ENCODE peak calls at places on chromosomes 7 and 10, in seven cellular contexts. One of them, this sample, is unnamed.

GRCh38 chr10:126334272-126334671 is 54.0 kb downstream of the ADAM12 start:
- DNase-seq in NT2/D1: no peak
- DNase-seq in GM23338: no peak
- DNase-seq in IMR-90: peak
- DNase-seq in CD8-positive, alpha-beta memory T cell: no peak
- DNase-seq in fibroblast of the aortic adventitia: no peak
- DNase-seq in uterus: no peak
- DNase-seq in this sample: no peak

GRCh38 chr7:125136755-125137547 is 207.3 kb upstream of the POT1 start:
- DNase-seq in NT2/D1: no peak
- DNase-seq in GM23338: no peak
- DNase-seq in IMR-90: peak
- DNase-seq in CD8-positive, alpha-beta memory T cell: no peak
- DNase-seq in fibroblast of the aortic adventitia: peak
- DNase-seq in uterus: no peak
- DNase-seq in this sample: peak

GRCh38 chr10:114239117-114239993 is at the start of gene VWA2:
- DNase-seq in NT2/D1: peak
- DNase-seq in GM23338: peak
- DNase-seq in IMR-90: no peak
- DNase-seq in CD8-positive, alpha-beta memory T cell: no peak
- DNase-seq in fibroblast of the aortic adventitia: no peak
- DNase-seq in uterus: no peak
- DNase-seq in this sample: no peak

GRCh38 chr10:19767876-19768275 is 48.4 kb upstream of the PLXDC2 start:
- DNase-seq in NT2/D1: peak
- DNase-seq in GM23338: peak
- DNase-seq in IMR-90: no peak
- DNase-seq in CD8-positive, alpha-beta memory T cell: no peak
- DNase-seq in fibroblast of the aortic adventitia: no peak
- DNase-seq in uterus: no peak
- DNase-seq in this sample: no peak

GRCh38 chr10:112759519-112759918 is 190.5 kb upstream of the TCF7L2 start:
- DNase-seq in NT2/D1: no peak
- DNase-seq in GM23338: no peak
- DNase-seq in IMR-90: no peak
- DNase-seq in CD8-positive, alpha-beta memory T cell: no peak
- DNase-seq in fibroblast of the aortic adventitia: no peak
- DNase-seq in uterus: no peak
- DNase-seq in this sample: no peak

GRCh38 chr7:33750177-33750576 is 155.2 kb upstream of the BMPER start:
- DNase-seq in NT2/D1: no peak
- DNase-seq in GM23338: no peak
- DNase-seq in IMR-90: peak
- DNase-seq in CD8-positive, alpha-beta memory T cell: no peak
- DNase-seq in fibroblast of the aortic adventitia: peak
- DNase-seq in uterus: no peak
- DNase-seq in this sample: peak

GRCh38 chr7:136956232-136956631 is 87.8 kb downstream of the CHRM2 start:
- DNase-seq in NT2/D1: no peak
- DNase-seq in GM23338: no peak
- DNase-seq in IMR-90: peak
- DNase-seq in CD8-positive, alpha-beta memory T cell: no peak
- DNase-seq in fibroblast of the aortic adventitia: peak
- DNase-seq in uterus: no peak
- DNase-seq in this sample: peak

GRCh38 chr7:98922392-98923107 is 44.2 kb downstream of the TRRAP start:
- DNase-seq in NT2/D1: no peak
- DNase-seq in GM23338: no peak
- DNase-seq in IMR-90: peak
- DNase-seq in CD8-positive, alpha-beta memory T cell: no peak
- DNase-seq in fibroblast of the aortic adventitia: peak
- DNase-seq in uterus: peak
- DNase-seq in this sample: peak

GRCh38 chr10:74705361-74705980 is 120.9 kb upstream of the KAT6B start:
- DNase-seq in NT2/D1: no peak
- DNase-seq in GM23338: no peak
- DNase-seq in IMR-90: no peak
- DNase-seq in CD8-positive, alpha-beta memory T cell: no peak
- DNase-seq in fibroblast of the aortic adventitia: no peak
- DNase-seq in uterus: no peak
- DNase-seq in this sample: no peak

GRCh38 chr10:71496927-71497801 is 100.4 kb downstream of the CDH23 start:
- DNase-seq in NT2/D1: no peak
- DNase-seq in GM23338: no peak
- DNase-seq in IMR-90: no peak
- DNase-seq in CD8-positive, alpha-beta memory T cell: no peak
- DNase-seq in fibroblast of the aortic adventitia: no peak
- DNase-seq in uterus: no peak
- DNase-seq in this sample: no peak

GRCh38 chr7:31100445-31100844 is 48.3 kb downstream of the ADCYAP1R1 start:
- DNase-seq in NT2/D1: no peak
- DNase-seq in GM23338: no peak
- DNase-seq in IMR-90: peak
- DNase-seq in CD8-positive, alpha-beta memory T cell: no peak
- DNase-seq in fibroblast of the aortic adventitia: peak
- DNase-seq in uterus: no peak
- DNase-seq in this sample: peak

GRCh38 chr10:78921906-78922305 is 146.9 kb upstream of the ZMIZ1 start:
- DNase-seq in NT2/D1: no peak
- DNase-seq in GM23338: no peak
- DNase-seq in IMR-90: no peak
- DNase-seq in CD8-positive, alpha-beta memory T cell: no peak
- DNase-seq in fibroblast of the aortic adventitia: no peak
- DNase-seq in uterus: no peak
- DNase-seq in this sample: no peak

GRCh38 chr10:120492366-120492765 is 35.3 kb downstream of the PLPP4 start:
- DNase-seq in NT2/D1: no peak
- DNase-seq in GM23338: no peak
- DNase-seq in IMR-90: no peak
- DNase-seq in CD8-positive, alpha-beta memory T cell: no peak
- DNase-seq in fibroblast of the aortic adventitia: peak
- DNase-seq in uterus: no peak
- DNase-seq in this sample: no peak

GRCh38 chr10:1061930-1062769 is 6.0 kb downstream of the WDR37 start:
- DNase-seq in NT2/D1: no peak
- DNase-seq in GM23338: no peak
- DNase-seq in IMR-90: peak
- DNase-seq in CD8-positive, alpha-beta memory T cell: no peak
- DNase-seq in fibroblast of the aortic adventitia: peak
- DNase-seq in uterus: no peak
- DNase-seq in this sample: peak

GRCh38 chr10:113493195-113493594 is 59.7 kb upstream of the HABP2 start:
- DNase-seq in NT2/D1: no peak
- DNase-seq in GM23338: no peak
- DNase-seq in IMR-90: peak
- DNase-seq in CD8-positive, alpha-beta memory T cell: no peak
- DNase-seq in fibroblast of the aortic adventitia: no peak
- DNase-seq in uterus: no peak
- DNase-seq in this sample: no peak

GRCh38 chr7:30974605-30975256 is 11.0 kb downstream of the GHRHR start:
- DNase-seq in NT2/D1: peak
- DNase-seq in GM23338: peak
- DNase-seq in IMR-90: peak
- DNase-seq in CD8-positive, alpha-beta memory T cell: no peak
- DNase-seq in fibroblast of the aortic adventitia: peak
- DNase-seq in uterus: no peak
- DNase-seq in this sample: peak

GRCh38 chr7:114663502-114663901 is 248.9 kb downstream of the FOXP2 start:
- DNase-seq in NT2/D1: peak
- DNase-seq in GM23338: peak
- DNase-seq in IMR-90: peak
- DNase-seq in CD8-positive, alpha-beta memory T cell: no peak
- DNase-seq in fibroblast of the aortic adventitia: peak
- DNase-seq in uterus: no peak
- DNase-seq in this sample: no peak

GRCh38 chr7:152756126-152756525 is 3.4 kb upstream of the ACTR3B start:
- DNase-seq in NT2/D1: no peak
- DNase-seq in GM23338: no peak
- DNase-seq in IMR-90: peak
- DNase-seq in CD8-positive, alpha-beta memory T cell: no peak
- DNase-seq in fibroblast of the aortic adventitia: no peak
- DNase-seq in uterus: no peak
- DNase-seq in this sample: no peak

GRCh38 chr7:49775065-49775948 is 1.9 kb downstream of the VWC2 start:
- DNase-seq in NT2/D1: no peak
- DNase-seq in GM23338: peak
- DNase-seq in IMR-90: no peak
- DNase-seq in CD8-positive, alpha-beta memory T cell: no peak
- DNase-seq in fibroblast of the aortic adventitia: no peak
- DNase-seq in uterus: no peak
- DNase-seq in this sample: no peak

GRCh38 chr7:137933270-137934017 is 68.4 kb downstream of the CREB3L2 start:
- DNase-seq in NT2/D1: no peak
- DNase-seq in GM23338: no peak
- DNase-seq in IMR-90: peak
- DNase-seq in CD8-positive, alpha-beta memory T cell: no peak
- DNase-seq in fibroblast of the aortic adventitia: peak
- DNase-seq in uterus: peak
- DNase-seq in this sample: peak

GRCh38 chr7:116543664-116544063 is 18.8 kb downstream of the CAV1 start:
- DNase-seq in NT2/D1: no peak
- DNase-seq in GM23338: no peak
- DNase-seq in IMR-90: peak
- DNase-seq in CD8-positive, alpha-beta memory T cell: no peak
- DNase-seq in fibroblast of the aortic adventitia: no peak
- DNase-seq in uterus: no peak
- DNase-seq in this sample: peak

GRCh38 chr7:28013019-28013418 is 167.6 kb downstream of the JAZF1 start:
- DNase-seq in NT2/D1: no peak
- DNase-seq in GM23338: no peak
- DNase-seq in IMR-90: no peak
- DNase-seq in CD8-positive, alpha-beta memory T cell: no peak
- DNase-seq in fibroblast of the aortic adventitia: no peak
- DNase-seq in uterus: no peak
- DNase-seq in this sample: no peak

GRCh38 chr7:122303971-122304603 is 463 bp downstream of the FEZF1 start:
- DNase-seq in NT2/D1: no peak
- DNase-seq in GM23338: peak
- DNase-seq in IMR-90: no peak
- DNase-seq in CD8-positive, alpha-beta memory T cell: no peak
- DNase-seq in fibroblast of the aortic adventitia: no peak
- DNase-seq in uterus: no peak
- DNase-seq in this sample: no peak

DNA sequence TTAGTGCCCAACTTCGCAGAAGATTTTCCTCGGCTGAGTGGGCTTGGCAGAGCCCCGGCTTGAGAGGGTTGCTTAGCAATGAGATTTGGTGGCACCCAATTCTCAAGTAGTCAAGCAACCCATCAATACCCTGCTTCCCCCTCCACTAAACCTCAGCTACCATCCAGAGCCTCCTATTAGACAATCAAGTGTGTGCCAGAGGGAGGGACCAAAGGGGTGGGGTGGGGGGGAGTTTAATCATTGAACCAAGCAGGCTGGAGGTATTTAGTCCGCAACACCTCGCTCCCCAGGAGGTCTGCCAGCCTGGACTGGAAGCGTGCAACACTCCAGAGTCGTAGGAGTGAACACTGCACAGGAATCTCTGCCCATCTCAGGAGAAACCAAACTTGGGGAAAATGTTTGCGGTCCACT is at the start of gene HKDC1:
- DNase-seq in NT2/D1: no peak
- DNase-seq in GM23338: no peak
- DNase-seq in IMR-90: no peak
- DNase-seq in CD8-positive, alpha-beta memory T cell: no peak
- DNase-seq in fibroblast of the aortic adventitia: no peak
- DNase-seq in uterus: no peak
- DNase-seq in this sample: no peak
- H3K4me3 ChIP-seq in NT2/D1: no peak
- H3K4me3 ChIP-seq in GM23338: no peak
- H3K4me3 ChIP-seq in IMR-90: no peak
- H3K4me3 ChIP-seq in CD8-positive, alpha-beta memory T cell: no peak
- H3K4me3 ChIP-seq in fibroblast of the aortic adventitia: no peak
- H3K4me3 ChIP-seq in uterus: no peak
- H3K4me3 ChIP-seq in this sample: no peak

GRCh38 chr7:1672851-1673486 is 2.9 kb downstream of the ELFN1 start:
- DNase-seq in NT2/D1: no peak
- DNase-seq in GM23338: no peak
- DNase-seq in IMR-90: no peak
- DNase-seq in CD8-positive, alpha-beta memory T cell: no peak
- DNase-seq in fibroblast of the aortic adventitia: no peak
- DNase-seq in uterus: no peak
- DNase-seq in this sample: no peak

GRCh38 chr7:1669954-1670893 is at the start of gene ELFN1:
- DNase-seq in NT2/D1: peak
- DNase-seq in GM23338: peak
- DNase-seq in IMR-90: peak
- DNase-seq in CD8-positive, alpha-beta memory T cell: no peak
- DNase-seq in fibroblast of the aortic adventitia: peak
- DNase-seq in uterus: no peak
- DNase-seq in this sample: peak

GRCh38 chr7:1669486-1669951 is 558 bp upstream of the ELFN1 start:
- DNase-seq in NT2/D1: no peak
- DNase-seq in GM23338: peak
- DNase-seq in IMR-90: no peak
- DNase-seq in CD8-positive, alpha-beta memory T cell: no peak
- DNase-seq in fibroblast of the aortic adventitia: no peak
- DNase-seq in uterus: no peak
- DNase-seq in this sample: no peak

GRCh38 chr7:1671876-1672451 is 1.9 kb downstream of the ELFN1 start:
- DNase-seq in NT2/D1: no peak
- DNase-seq in GM23338: no peak
- DNase-seq in IMR-90: no peak
- DNase-seq in CD8-positive, alpha-beta memory T cell: no peak
- DNase-seq in fibroblast of the aortic adventitia: no peak
- DNase-seq in uterus: no peak
- DNase-seq in this sample: no peak

GRCh38 chr7:1670894-1671875 is 1.1 kb downstream of the ELFN1 start:
- DNase-seq in NT2/D1: no peak
- DNase-seq in GM23338: no peak
- DNase-seq in IMR-90: no peak
- DNase-seq in CD8-positive, alpha-beta memory T cell: no peak
- DNase-seq in fibroblast of the aortic adventitia: no peak
- DNase-seq in uterus: no peak
- DNase-seq in this sample: no peak
- H3K4me3 ChIP-seq in NT2/D1: peak
- H3K4me3 ChIP-seq in GM23338: peak
- H3K4me3 ChIP-seq in IMR-90: peak
- H3K4me3 ChIP-seq in CD8-positive, alpha-beta memory T cell: no peak
- H3K4me3 ChIP-seq in fibroblast of the aortic adventitia: peak
- H3K4me3 ChIP-seq in uterus: no peak
- H3K4me3 ChIP-seq in this sample: no peak

GRCh38 chr10:100535338-100535714 is 417 bp upstream of the HIF1AN start:
- DNase-seq in NT2/D1: no peak
- DNase-seq in GM23338: no peak
- DNase-seq in IMR-90: no peak
- DNase-seq in CD8-positive, alpha-beta memory T cell: no peak
- DNase-seq in fibroblast of the aortic adventitia: no peak
- DNase-seq in uterus: no peak
- DNase-seq in this sample: no peak
- H3K4me3 ChIP-seq in NT2/D1: no peak
- H3K4me3 ChIP-seq in GM23338: peak
- H3K4me3 ChIP-seq in IMR-90: peak
- H3K4me3 ChIP-seq in CD8-positive, alpha-beta memory T cell: no peak
- H3K4me3 ChIP-seq in fibroblast of the aortic adventitia: peak
- H3K4me3 ChIP-seq in uterus: peak
- H3K4me3 ChIP-seq in this sample: peak

GRCh38 chr7:95502403-95502802 is 16.7 kb downstream of the ASB4 start:
- DNase-seq in NT2/D1: no peak
- DNase-seq in GM23338: no peak
- DNase-seq in IMR-90: no peak
- DNase-seq in CD8-positive, alpha-beta memory T cell: no peak
- DNase-seq in fibroblast of the aortic adventitia: no peak
- DNase-seq in uterus: no peak
- DNase-seq in this sample: no peak

GRCh38 chr7:95501261-95501816 is 15.6 kb downstream of the ASB4 start:
- DNase-seq in NT2/D1: no peak
- DNase-seq in GM23338: peak
- DNase-seq in IMR-90: no peak
- DNase-seq in CD8-positive, alpha-beta memory T cell: no peak
- DNase-seq in fibroblast of the aortic adventitia: no peak
- DNase-seq in uterus: no peak
- DNase-seq in this sample: no peak
- H3K4me3 ChIP-seq in NT2/D1: no peak
- H3K4me3 ChIP-seq in GM23338: no peak
- H3K4me3 ChIP-seq in IMR-90: no peak
- H3K4me3 ChIP-seq in CD8-positive, alpha-beta memory T cell: no peak
- H3K4me3 ChIP-seq in fibroblast of the aortic adventitia: no peak
- H3K4me3 ChIP-seq in uterus: no peak
- H3K4me3 ChIP-seq in this sample: no peak

This sample was measured in cardiac fibroblast.